ENCODE peak calls at places on chromosomes 5 and 9, in six cellular contexts. K, I, B, D, A and O are unnamed samples.

GRCh38 chr9:534886-535285 is 306.6 kb upstream of the DMRT1 start:
- DNase-seq in B (no peak), K (peak), A (no peak), D (no peak), I (no peak), O (no peak)

GRCh38 chr5:548256-548655 is 24.0 kb upstream of the SLC9A3 start:
- DNase-seq in A (no peak), I (no peak), K (no peak), B (no peak), D (no peak), O (no peak)

GRCh38 chr9:132641216-132641615 is 28.6 kb downstream of the DDX31 start:
- DNase-seq in A (no peak), D (no peak), K (no peak), B (no peak), I (no peak), O (no peak)

GRCh38 chr5:140571105-140571504 is 6.5 kb downstream of the SLC35A4 start:
- DNase-seq in B (no peak), K (no peak), A (no peak), D (no peak), I (no peak), O (no peak)

GRCh38 chr9:71112866-71113265 is 8.6 kb downstream of the TRPM3 start:
- DNase-seq in B (no peak), K (no peak), A (no peak), I (no peak), D (no peak), O (no peak)

GRCh38 chr9:4508246-4508906 is 18.1 kb downstream of the SLC1A1 start:
- DNase-seq in A (no peak), I (no peak), B (no peak), D (no peak), K (no peak), O (no peak)

GRCh38 chr9:15293727-15294405 is 13.2 kb downstream of the TTC39B start:
- DNase-seq in A (no peak), K (peak), I (peak), B (peak), D (no peak), O (no peak)

GRCh38 chr5:17888155-17888554 is 253.9 kb downstream of the TAF11L14 start:
- DNase-seq in D (no peak), A (no peak), I (no peak), K (no peak), B (no peak), O (no peak)

GRCh38 chr9:114025196-114025753 is 52.8 kb downstream of the AMBP start:
- DNase-seq in I (no peak), K (no peak), A (no peak), D (no peak), B (peak), O (no peak)

GRCh38 chr9:93662952-93663572 is 86.7 kb downstream of the PHF2 start:
- DNase-seq in B (no peak), D (no peak), I (no peak), K (no peak), A (no peak), O (no peak)

GRCh38 chr9:4225291-4226119 is 74.4 kb downstream of the GLIS3 start:
- DNase-seq in I (no peak), K (no peak), B (no peak), A (no peak), D (no peak), O (no peak)

GRCh38 chr9:109190151-109190550 is 23.1 kb upstream of the FRRS1L start:
- DNase-seq in D (no peak), K (no peak), A (no peak), B (no peak), I (no peak), O (no peak)

GRCh38 chr9:4741365-4742031 is 496 bp upstream of the AK3 start:
- DNase-seq in A (no peak), K (no peak), I (no peak), D (no peak), B (peak), O (peak)

GRCh38 chr5:85931220-85931619 is 686.5 kb upstream of the COX7C start:
- DNase-seq in D (no peak), A (no peak), B (no peak), I (no peak), K (no peak), O (no peak)

GRCh38 chr5:61586096-61587084 is 254.3 kb downstream of the ZSWIM6 start:
- DNase-seq in I (no peak), D (no peak), K (no peak), A (no peak), B (no peak), O (no peak)

GRCh38 chr5:61486476-61486875 is 154.4 kb downstream of the ZSWIM6 start:
- DNase-seq in B (no peak), A (no peak), I (no peak), D (no peak), K (no peak), O (no peak)